ENCODE peak calls at places on chromosome 18, in nine cellular contexts. V, N, I, C, E, G, T, U and M are unnamed samples.

GRCh38 chr18:39660141-39660540 is 2094.5 kb upstream of the CELF4 start:
- DNase-seq in V (no peak), N (no peak), I (no peak), C (no peak), E (no peak), G (no peak), T (no peak), U (no peak), M (no peak)

GRCh38 chr18:45686892-45687611 is 36.9 kb upstream of the SLC14A1 start:
- DNase-seq in V (no peak), N (peak), I (no peak), C (peak), E (no peak), G (no peak), T (no peak), U (peak), M (no peak)

GRCh38 chr18:33372442-33372841 is 68.1 kb downstream of the CCDC178 start:
- DNase-seq in V (no peak), N (no peak), I (no peak), C (no peak), E (no peak), G (no peak), T (no peak), U (no peak), M (peak)

GRCh38 chr18:46891742-46892214 is 25.5 kb downstream of the PIAS2 start:
- DNase-seq in V (no peak), N (no peak), I (no peak), C (no peak), E (no peak), G (no peak), T (no peak), U (no peak), M (no peak)

GRCh38 chr18:57404345-57404744 is 30.8 kb upstream of the ONECUT2 start:
- DNase-seq in V (no peak), N (no peak), I (no peak), C (no peak), E (no peak), G (no peak), T (no peak), U (no peak), M (no peak)

GRCh38 chr18:73288813-73289212 is 421.0 kb upstream of the NETO1 start:
- DNase-seq in V (no peak), N (no peak), I (no peak), C (no peak), E (no peak), G (no peak), T (no peak), U (no peak), M (no peak)

GRCh38 chr18:48788378-48788777 is 162.4 kb downstream of the SMAD7 start:
- DNase-seq in V (no peak), N (no peak), I (no peak), C (no peak), E (no peak), G (no peak), T (no peak), U (no peak), M (no peak)

GRCh38 chr18:12593861-12594260 is 64.0 kb downstream of the SPIRE1 start:
- DNase-seq in V (no peak), N (no peak), I (no peak), C (no peak), E (no peak), G (peak), T (no peak), U (no peak), M (no peak)

GRCh38 chr18:48363167-48363566 is 46.0 kb downstream of the ZBTB7C start:
- DNase-seq in V (no peak), N (no peak), I (no peak), C (no peak), E (peak), G (no peak), T (no peak), U (no peak), M (no peak)

GRCh38 chr18:32040936-32041335 is 22.3 kb downstream of the RNF125 start:
- DNase-seq in V (no peak), N (no peak), I (no peak), C (peak), E (no peak), G (no peak), T (no peak), U (peak), M (no peak)

GRCh38 chr18:63817441-63818051 is 42.3 kb downstream of the SERPINB7 start:
- DNase-seq in V (no peak), N (no peak), I (no peak), C (no peak), E (no peak), G (peak), T (no peak), U (no peak), M (no peak)

GRCh38 chr18:57585846-57586242 is 658 bp downstream of the FECH start:
- DNase-seq in V (no peak), N (no peak), I (no peak), C (peak), E (no peak), G (peak), T (no peak), U (no peak), M (no peak)

GRCh38 chr18:2536493-2536892 is 34.8 kb downstream of the METTL4 start:
- DNase-seq in V (no peak), N (no peak), I (no peak), C (no peak), E (no peak), G (peak), T (no peak), U (no peak), M (no peak)

GRCh38 chr18:43393174-43393573 is 115.9 kb upstream of the SYT4 start:
- DNase-seq in V (no peak), N (no peak), I (no peak), C (no peak), E (no peak), G (peak), T (no peak), U (no peak), M (no peak)

GRCh38 chr18:27921904-27922541 is 254.9 kb downstream of the CDH2 start:
- DNase-seq in V (peak), N (no peak), I (no peak), C (no peak), E (no peak), G (peak), T (no peak), U (no peak), M (no peak)

GRCh38 chr18:34741401-34741800 is 31.3 kb downstream of the DTNA start:
- DNase-seq in V (no peak), N (no peak), I (no peak), C (no peak), E (no peak), G (peak), T (no peak), U (no peak), M (no peak)

GRCh38 chr18:57660961-57661360 is 39.3 kb upstream of the NARS1 start:
- DNase-seq in V (no peak), N (no peak), I (no peak), C (peak), E (no peak), G (no peak), T (no peak), U (no peak), M (no peak)

GRCh38 chr18:46220116-46220515 is 115.9 kb downstream of the HAUS1 start:
- DNase-seq in V (peak), N (no peak), I (no peak), C (no peak), E (no peak), G (peak), T (no peak), U (no peak), M (no peak)

GRCh38 chr18:12991839-12992216 is 666 bp downstream of the CEP192 start:
- DNase-seq in V (no peak), N (no peak), I (no peak), C (no peak), E (no peak), G (no peak), T (no peak), U (no peak), M (no peak)

GRCh38 chr18:55489742-55490055 is 98.3 kb downstream of the TCF4 start:
- DNase-seq in V (no peak), N (no peak), I (peak), C (peak), E (no peak), G (no peak), T (no peak), U (no peak), M (no peak)

GRCh38 chr18:56200381-56200831 is 438.0 kb downstream of the TXNL1 start:
- DNase-seq in V (no peak), N (no peak), I (no peak), C (no peak), E (no peak), G (peak), T (no peak), U (no peak), M (no peak)

GRCh38 chr18:46071894-46072867 is at the start of gene PSTPIP2:
- DNase-seq in V (peak), N (peak), I (no peak), C (peak), E (peak), G (peak), T (no peak), U (peak), M (peak)

GRCh38 chr18:40789286-40789685 is 1165.7 kb upstream of the PIK3C3 start:
- DNase-seq in V (no peak), N (no peak), I (no peak), C (no peak), E (no peak), G (no peak), T (no peak), U (no peak), M (no peak)

GRCh38 chr18:75088622-75089211 is 120.2 kb downstream of the PTGR3 start:
- DNase-seq in V (no peak), N (no peak), I (no peak), C (no peak), E (no peak), G (no peak), T (no peak), U (no peak), M (no peak)

GRCh38 chr18:58727776-58728500 is 56.7 kb downstream of the MALT1 start:
- DNase-seq in V (no peak), N (no peak), I (no peak), C (no peak), E (no peak), G (peak), T (no peak), U (no peak), M (no peak)